ENCODE peak calls at places on chromosome 20, in nine cellular contexts. Z is kidney tubule cell; T is glomerular endothelial cell; Q is cardiac muscle cell; E is T-helper 17 cell; W is effector memory CD4-positive, alpha-beta T cell; B is activated CD4-positive, alpha-beta T cell treated with anti-CD3 and anti-CD28 coated beads, Interleukin-2, amount 50 U/mL, for 24 hours; O is left cardiac atrium; C is stimulated activated CD4-positive, alpha-beta T cell treated with anti-CD3 and anti-CD28 coated beads, TNF-alpha, amount 100 ng/mL, for 4 hours. L is an unnamed sample.

GRCh38 chr20:37204056-37204455 is 24.7 kb upstream of the MROH8 start:
- DNase-seq in Z (no peak), T (no peak), Q (no peak), E (no peak), W (no peak), B (no peak), O (no peak), C (no peak), L (no peak)

GRCh38 chr20:16761305-16761829 is 13.2 kb downstream of the OTOR start:
- DNase-seq in Z (peak), T (peak), Q (peak), E (peak), W (no peak), B (peak), O (no peak), C (no peak), L (peak)

GRCh38 chr20:63448050-63448449 is 24.4 kb downstream of the KCNQ2 start:
- DNase-seq in Z (no peak), T (no peak), Q (no peak), E (no peak), W (no peak), B (no peak), O (no peak), C (no peak), L (no peak)

GRCh38 chr20:634526-634925 is 18.5 kb downstream of the SRXN1 start:
- DNase-seq in Z (no peak), T (no peak), Q (no peak), E (no peak), W (no peak), B (no peak), O (no peak), C (no peak), L (no peak)

GRCh38 chr20:39789411-39789810 is 827.3 kb downstream of the DHX35 start:
- DNase-seq in Z (no peak), T (no peak), Q (no peak), E (no peak), W (no peak), B (no peak), O (no peak), C (no peak), L (no peak)

GRCh38 chr20:9160341-9160740 is 91.5 kb downstream of the PLCB4 start:
- DNase-seq in Z (no peak), T (no peak), Q (no peak), E (no peak), W (no peak), B (no peak), O (no peak), C (no peak), L (no peak)

GRCh38 chr20:34638532-34638931 is 38.4 kb downstream of the PIGU start:
- DNase-seq in Z (no peak), T (no peak), Q (no peak), E (no peak), W (no peak), B (no peak), O (no peak), C (no peak), L (no peak)

GRCh38 chr20:47231382-47232042 is 125.0 kb downstream of the ZMYND8 start:
- DNase-seq in Z (no peak), T (no peak), Q (no peak), E (no peak), W (no peak), B (no peak), O (no peak), C (no peak), L (no peak)

GRCh38 chr20:38134427-38135281 is 30.4 kb downstream of the TGM2 start:
- DNase-seq in Z (peak), T (no peak), Q (peak), E (no peak), W (no peak), B (no peak), O (peak), C (no peak), L (no peak)

GRCh38 chr20:38222923-38223742 is 37.4 kb downstream of the KIAA1755 start:
- DNase-seq in Z (no peak), T (no peak), Q (no peak), E (no peak), W (no peak), B (no peak), O (no peak), C (no peak), L (no peak)

GRCh38 chr20:51529027-51529749 is 13.3 kb downstream of the NFATC2 start:
- DNase-seq in Z (no peak), T (no peak), Q (peak), E (no peak), W (no peak), B (peak), O (no peak), C (no peak), L (no peak)

GRCh38 chr20:2301164-2301622 is 5.4 kb downstream of the TGM3 start:
- DNase-seq in Z (peak), T (no peak), Q (no peak), E (no peak), W (no peak), B (no peak), O (peak), C (no peak), L (no peak)

GRCh38 chr20:25051386-25052155 is 6.4 kb downstream of the ACSS1 start:
- DNase-seq in Z (no peak), T (no peak), Q (no peak), E (no peak), W (no peak), B (no peak), O (no peak), C (no peak), L (no peak)

GRCh38 chr20:50193851-50194830 is 3.5 kb downstream of the CEBPB start:
- DNase-seq in Z (no peak), T (no peak), Q (no peak), E (no peak), W (no peak), B (no peak), O (peak), C (no peak), L (peak)

GRCh38 chr20:52833901-52834300 is 138.3 kb upstream of the TSHZ2 start:
- DNase-seq in Z (no peak), T (no peak), Q (no peak), E (no peak), W (no peak), B (no peak), O (no peak), C (no peak), L (no peak)

GRCh38 chr20:12969071-12969669 is 39.6 kb upstream of the SPTLC3 start:
- DNase-seq in Z (no peak), T (no peak), Q (no peak), E (no peak), W (no peak), B (no peak), O (no peak), C (no peak), L (no peak)

L was measured in NK-92 treated with Interleukin-12 subunit alpha and Interleukin-12 subunit beta, amount 100 ng/mL, for 24 hours.